ENCODE peak calls at places on chromosomes 2 and 18, in eight cellular contexts. A is substantia nigra; R is iPS DF 6.9; N is pancreas; V is testis; M is A549; Z is prostate gland; G is CD8-positive, alpha-beta T cell. J is an unnamed sample.

GRCh38 chr18:67425724-67426123 is 90.8 kb downstream of the DSEL start:
- DNase-seq in Z (no peak), G (no peak), V (no peak), M (peak), A (no peak), R (no peak), N (no peak), J (no peak)

GRCh38 chr2:172216348-172216933 is 113.7 kb upstream of the DLX2 start:
- DNase-seq in N (peak), G (no peak), M (no peak), V (no peak), Z (no peak), R (no peak), A (no peak), J (no peak)

GRCh38 chr2:102002229-102002628 is 10.5 kb downstream of the IL1R2 start:
- DNase-seq in R (no peak), V (no peak), M (no peak), N (no peak), A (no peak), Z (no peak), G (no peak), J (no peak)

GRCh38 chr2:70728128-70728527 is 39.9 kb downstream of the ADD2 start:
- DNase-seq in R (peak), G (no peak), Z (no peak), A (no peak), M (no peak), N (no peak), V (no peak), J (no peak)

GRCh38 chr2:109353806-109354745 is 225.1 kb downstream of the SH3RF3 start:
- DNase-seq in Z (no peak), R (no peak), M (no peak), G (no peak), N (no peak), A (no peak), V (no peak), J (peak)

GRCh38 chr2:131036269-131036668 is 57.0 kb downstream of the FAM168B start:
- DNase-seq in Z (no peak), V (no peak), G (no peak), R (no peak), N (no peak), M (no peak), A (no peak), J (no peak)

GRCh38 chr2:56229397-56230060 is 45.7 kb downstream of the CCDC85A start:
- DNase-seq in V (no peak), Z (no peak), M (no peak), N (no peak), R (no peak), G (no peak), A (no peak), J (no peak)

GRCh38 chr2:236178921-236179652 is 10.9 kb upstream of the GBX2 start:
- DNase-seq in V (no peak), N (no peak), G (no peak), M (no peak), Z (no peak), A (no peak), R (no peak), J (no peak)

GRCh38 chr2:153222231-153223165 is 256.1 kb downstream of the RPRM start:
- DNase-seq in G (no peak), Z (no peak), R (no peak), N (no peak), M (no peak), V (peak), A (no peak), J (no peak)

GRCh38 chr18:73520229-73520628 is 627.4 kb downstream of the FBXO15 start:
- DNase-seq in R (peak), V (peak), M (no peak), A (no peak), G (no peak), Z (no peak), N (no peak), J (no peak)

GRCh38 chr2:139643139-139643538 is 862.9 kb upstream of the NXPH2 start:
- DNase-seq in Z (no peak), G (no peak), M (no peak), N (no peak), V (no peak), R (no peak), A (no peak), J (no peak)

GRCh38 chr2:85887566-85888019 is 1.2 kb downstream of the ST3GAL5 start:
- DNase-seq in R (no peak), N (peak), M (peak), V (peak), G (no peak), Z (peak), A (no peak), J (peak)

GRCh38 chr2:15865923-15866322 is 74.4 kb upstream of the MYCN start:
- DNase-seq in N (no peak), G (no peak), Z (no peak), M (no peak), V (no peak), A (no peak), R (no peak), J (no peak)

GRCh38 chr2:108910541-108911396 is 78.3 kb downstream of the EDAR start:
- DNase-seq in Z (no peak), V (peak), G (no peak), A (no peak), R (no peak), N (no peak), M (no peak), J (no peak)

GRCh38 chr2:24122356-24123211 is 550 bp downstream of the PFN4 start:
- DNase-seq in R (no peak), G (no peak), Z (no peak), N (no peak), A (no peak), V (no peak), M (peak), J (no peak)

GRCh38 chr18:51250006-51250405 is 52.5 kb upstream of the MEX3C start:
- DNase-seq in N (no peak), G (no peak), R (no peak), V (no peak), M (no peak), A (no peak), Z (no peak), J (no peak)

GRCh38 chr2:36633470-36634092 is 35.6 kb upstream of the FEZ2 start:
- DNase-seq in V (no peak), N (no peak), G (no peak), A (no peak), M (no peak), Z (no peak), R (no peak), J (no peak)

GRCh38 chr18:56374005-56374655 is 264.3 kb downstream of the TXNL1 start:
- DNase-seq in G (no peak), V (no peak), R (no peak), Z (no peak), N (no peak), A (no peak), M (peak), J (no peak)

GRCh38 chr2:16382451-16382850 is 283.2 kb downstream of the CYRIA start:
- DNase-seq in N (no peak), A (no peak), Z (no peak), R (no peak), G (no peak), M (no peak), V (no peak), J (no peak)

GRCh38 chr2:232927793-232928563 is 57.9 kb downstream of the SNORC start:
- DNase-seq in M (peak), A (no peak), Z (no peak), G (no peak), N (no peak), R (no peak), V (peak), J (no peak)

GRCh38 chr2:30627162-30627561 is 180.1 kb downstream of the CAPN13 start:
- DNase-seq in G (no peak), V (no peak), M (no peak), Z (no peak), R (no peak), A (no peak), N (no peak), J (no peak)

GRCh38 chr2:182187130-182187529 is 201.5 kb downstream of the PPP1R1C start:
- DNase-seq in V (no peak), M (no peak), A (no peak), G (no peak), N (no peak), Z (no peak), R (no peak), J (no peak)

GRCh38 chr2:217926801-217927200 is 76.0 kb downstream of the TNS1 start:
- DNase-seq in V (no peak), R (no peak), G (no peak), Z (no peak), N (no peak), A (no peak), M (no peak), J (no peak)

GRCh38 chr18:58190842-58191530 is 147.0 kb downstream of the NEDD4L start:
- DNase-seq in A (no peak), Z (no peak), R (no peak), M (no peak), G (no peak), V (no peak), N (no peak), J (no peak)

GRCh38 chr2:127155901-127156300 is 48.9 kb upstream of the BIN1 start:
- DNase-seq in N (no peak), M (no peak), G (no peak), Z (no peak), V (peak), R (no peak), A (no peak), J (no peak)

GRCh38 chr2:75284345-75284744 is 85.0 kb upstream of the TACR1 start:
- DNase-seq in A (no peak), N (no peak), G (no peak), V (no peak), M (no peak), R (no peak), Z (no peak), J (no peak)

GRCh38 chr2:159094173-159094737 is 125.8 kb downstream of the TANC1 start:
- DNase-seq in V (peak), N (no peak), G (no peak), R (no peak), A (no peak), Z (peak), M (no peak), J (peak)

GRCh38 chr2:205461678-205462665 is 220.3 kb upstream of the NRP2 start:
- DNase-seq in V (no peak), M (no peak), G (no peak), A (no peak), R (no peak), N (no peak), Z (no peak), J (no peak)

GRCh38 chr2:47601518-47602015 is 181.4 kb upstream of the MSH6 start:
- DNase-seq in V (no peak), N (no peak), R (no peak), A (no peak), G (no peak), M (no peak), Z (no peak), J (no peak)

GRCh38 chr18:2223859-2224258 is 347.4 kb downstream of the METTL4 start:
- DNase-seq in A (no peak), M (no peak), R (no peak), G (no peak), N (no peak), Z (no peak), V (peak), J (no peak)

DNA sequence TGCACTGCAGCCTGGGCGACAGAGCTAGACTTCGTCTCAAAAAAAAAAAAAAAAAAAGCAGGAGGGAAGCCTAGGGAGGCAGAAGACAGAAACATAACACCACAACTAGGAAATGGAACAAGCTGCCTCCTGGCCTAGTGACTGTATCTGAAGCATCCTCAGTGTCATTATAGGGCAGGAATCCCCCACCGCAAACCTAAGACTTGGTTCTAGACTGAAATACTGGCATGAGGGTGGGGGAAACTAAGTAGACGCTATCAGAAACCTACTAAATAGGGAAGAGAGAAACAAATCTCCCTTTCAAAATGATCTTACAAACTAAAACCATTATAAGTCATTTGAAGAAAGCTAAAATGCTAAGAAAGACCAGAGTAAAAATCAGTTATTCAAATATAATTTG is 16.4 kb upstream of the SMAD2 start:
- DNase-seq in N (no peak), Z (no peak), M (no peak), A (no peak), V (no peak), R (no peak), G (no peak), J (no peak)
- H3K27ac ChIP-seq in N (no peak), Z (no peak), M (no peak), A (no peak), V (no peak), R (no peak), G (no peak), J (no peak)

DNA sequence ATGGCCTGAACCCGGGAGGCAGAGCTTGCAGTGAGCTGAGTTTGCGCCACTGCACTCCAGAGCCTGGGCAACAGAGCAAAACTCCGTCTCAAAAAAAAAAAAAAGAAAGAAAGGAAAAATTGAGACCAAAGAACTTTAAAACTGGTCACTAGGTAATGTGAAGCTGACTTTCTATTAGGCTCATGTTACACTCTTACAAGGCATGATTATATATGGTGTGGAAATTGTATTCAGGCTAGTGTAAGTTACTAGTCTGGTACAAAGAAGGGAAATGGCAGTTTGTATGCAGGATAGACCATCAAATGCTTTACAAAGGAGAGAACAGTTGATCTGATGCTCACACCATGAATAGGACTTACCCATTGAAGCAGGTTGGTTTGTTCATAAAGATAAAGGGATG is 35.4 kb upstream of the ARMC9 start:
- DNase-seq in Z (no peak), R (no peak), G (no peak), N (no peak), A (no peak), M (no peak), V (no peak), J (no peak)
- H3K27ac ChIP-seq in Z (no peak), R (no peak), G (no peak), N (no peak), A (no peak), M (no peak), V (no peak), J (no peak)

DNA sequence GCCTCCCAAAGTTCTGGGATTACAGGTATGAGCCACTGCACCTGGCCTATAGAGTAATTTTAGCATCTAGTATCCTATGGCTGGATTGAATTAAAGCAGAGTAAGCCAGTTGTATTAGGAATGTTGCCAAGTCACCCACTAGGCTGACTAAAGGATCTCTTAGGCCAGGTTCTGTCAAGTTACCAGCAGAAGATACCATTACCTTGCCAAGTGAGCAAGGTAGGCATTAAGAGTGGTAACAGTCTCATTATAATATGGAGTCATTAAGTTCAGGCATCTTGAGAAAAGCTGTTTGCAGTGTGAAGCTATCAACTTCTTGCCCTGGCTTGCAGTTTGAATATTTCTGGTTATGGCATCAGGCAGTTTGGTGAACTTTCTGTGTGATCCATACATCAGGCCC is 37.0 kb upstream of the MTCL1 start:
- DNase-seq in R (no peak), M (no peak), N (no peak), A (no peak), G (no peak), Z (no peak), V (no peak), J (no peak)
- H3K27ac ChIP-seq in R (no peak), M (no peak), N (no peak), A (no peak), G (no peak), Z (no peak), V (no peak), J (no peak)

GRCh38 chr2:150468350-150468960 is 19.0 kb downstream of the RND3 start:
- DNase-seq in N (no peak), Z (no peak), A (no peak), M (no peak), R (no peak), V (no peak), G (no peak), J (no peak)

GRCh38 chr2:150469706-150470105 is 17.8 kb downstream of the RND3 start:
- DNase-seq in N (no peak), Z (no peak), V (no peak), G (no peak), A (no peak), M (no peak), R (no peak), J (no peak)

GRCh38 chr2:150465703-150466569 is 21.5 kb downstream of the RND3 start:
- DNase-seq in M (no peak), V (no peak), Z (no peak), G (no peak), A (no peak), N (no peak), R (no peak), J (no peak)

GRCh38 chr2:150467641-150467963 is 19.9 kb downstream of the RND3 start:
- DNase-seq in M (no peak), V (no peak), G (no peak), Z (no peak), A (no peak), N (no peak), R (no peak), J (no peak)

DNA sequence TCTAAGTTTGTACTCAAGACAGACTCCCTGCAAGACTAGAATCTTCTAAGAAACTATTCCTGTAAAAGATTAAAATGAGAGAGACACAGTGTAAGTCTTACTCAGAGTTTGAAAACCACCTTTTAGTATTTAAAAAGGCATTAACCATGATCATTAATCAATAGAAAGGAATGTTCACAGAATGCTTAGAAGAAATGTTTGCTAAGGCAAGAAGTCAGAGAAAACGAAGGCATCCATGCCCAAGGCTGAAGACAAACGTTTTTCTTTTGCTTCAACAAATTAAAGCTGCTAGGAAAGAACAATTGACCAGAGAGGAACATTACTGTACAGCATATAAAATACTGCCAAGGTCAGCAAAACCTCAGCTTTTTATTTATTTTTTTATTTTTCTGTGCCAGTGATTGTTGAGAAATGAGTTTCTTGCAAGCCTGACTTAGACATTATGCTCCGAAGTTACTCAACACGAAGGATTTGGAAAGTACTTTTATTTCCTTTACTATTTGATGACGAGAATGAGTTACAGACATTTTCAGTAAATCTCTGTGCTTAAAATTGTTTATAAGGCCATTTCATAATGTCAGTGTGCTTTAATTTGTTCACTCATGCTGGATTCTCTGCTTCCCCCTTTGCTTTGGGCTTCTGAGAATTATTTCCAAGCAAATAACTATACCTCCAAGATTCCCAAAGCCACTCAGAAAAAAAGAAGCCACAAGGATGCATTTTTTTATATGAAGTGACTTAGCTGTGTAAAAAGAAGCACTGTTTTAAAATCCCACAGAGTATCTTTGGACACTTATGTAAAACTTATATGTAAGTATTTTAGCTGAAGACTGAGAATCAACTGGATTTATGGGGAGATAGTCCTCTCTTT is 20.5 kb downstream of the RND3 start:
- DNase-seq in A (no peak), G (no peak), Z (no peak), N (no peak), M (no peak), V (no peak), R (no peak), J (no peak)
- H3K27ac ChIP-seq in A (no peak), G (no peak), Z (peak), N (no peak), M (peak), V (no peak), R (no peak), J (no peak)

GRCh38 chr2:65402780-65403528 is 29.4 kb downstream of the SPRED2 start:
- DNase-seq in N (no peak), G (no peak), Z (no peak), R (no peak), A (no peak), V (no peak), M (no peak), J (no peak)

GRCh38 chr2:65403529-65403915 is 28.9 kb downstream of the SPRED2 start:
- DNase-seq in Z (no peak), G (no peak), M (no peak), A (no peak), R (no peak), V (no peak), N (no peak), J (no peak)

GRCh38 chr2:65402339-65402738 is 30.1 kb downstream of the SPRED2 start:
- DNase-seq in R (no peak), V (no peak), N (no peak), A (no peak), G (no peak), M (no peak), Z (no peak), J (no peak)

GRCh38 chr2:65407240-65407639 is 25.2 kb downstream of the SPRED2 start:
- DNase-seq in M (no peak), N (no peak), V (no peak), Z (no peak), A (no peak), R (no peak), G (no peak), J (no peak)

GRCh38 chr2:65404988-65405697 is 27.3 kb downstream of the SPRED2 start:
- DNase-seq in R (no peak), M (no peak), G (no peak), V (no peak), A (no peak), Z (no peak), N (no peak), J (no peak)
- H3K27ac ChIP-seq in R (no peak), M (no peak), G (no peak), V (no peak), A (no peak), Z (no peak), N (no peak), J (no peak)

GRCh38 chr2:237540223-237540775 is 26.1 kb upstream of the PRLH start:
- DNase-seq in Z (no peak), G (no peak), M (no peak), A (no peak), R (no peak), N (no peak), V (peak), J (no peak)

GRCh38 chr2:237538001-237538720 is 28.2 kb upstream of the PRLH start:
- DNase-seq in A (no peak), Z (no peak), G (no peak), N (no peak), R (no peak), V (no peak), M (no peak), J (no peak)

GRCh38 chr2:237540823-237541222 is 25.6 kb upstream of the PRLH start:
- DNase-seq in V (peak), N (no peak), G (no peak), Z (peak), R (no peak), A (no peak), M (no peak), J (no peak)

GRCh38 chr2:237538901-237539300 is 27.5 kb upstream of the PRLH start:
- DNase-seq in A (no peak), G (no peak), N (no peak), V (no peak), Z (no peak), M (no peak), R (no peak), J (no peak)

DNA sequence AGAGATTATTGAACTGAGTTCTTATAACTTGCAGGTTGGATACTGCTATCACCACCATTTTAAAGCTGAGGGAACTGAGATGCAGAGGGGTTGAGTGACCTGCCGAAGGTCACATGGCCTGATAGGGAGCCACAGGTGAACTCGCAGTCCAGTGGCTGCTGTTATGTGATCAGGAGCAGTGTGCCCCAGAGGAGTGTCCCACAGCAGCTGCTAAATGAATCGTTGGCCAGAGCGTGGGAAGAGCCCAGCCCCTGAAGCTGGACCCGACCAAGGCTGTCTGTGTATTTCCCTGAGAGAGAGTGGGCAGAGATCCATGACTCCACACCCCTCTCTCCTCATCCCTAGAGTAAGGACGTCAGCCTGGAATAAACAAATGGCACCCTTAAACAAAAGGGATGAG is 26.7 kb upstream of the PRLH start:
- DNase-seq in G (no peak), M (no peak), N (no peak), A (no peak), V (peak), Z (no peak), R (no peak), J (no peak)
- H3K27ac ChIP-seq in G (no peak), M (peak), N (no peak), A (no peak), V (peak), Z (peak), R (no peak), J (peak)